ENCODE peak calls at places on chromosome 2, in nine cellular contexts. E is Peyer's patch; T is CD4-positive, alpha-beta T cell; C is K562; H is kidney; B is HL-60; J is heart left ventricle; P is heart right ventricle; M is foreskin keratinocyte. U is an unnamed sample.

GRCh38 chr2:2362181-2362580 is 31.1 kb upstream of the MYT1L start:
- DNase-seq in H (no peak), M (no peak), J (no peak), B (no peak), T (no peak), C (no peak), P (no peak), E (no peak), U (no peak)

GRCh38 chr2:82792316-82792715 is 1666.8 kb downstream of the SUCLG1 start:
- DNase-seq in P (no peak), B (no peak), C (no peak), E (no peak), J (no peak), M (no peak), T (no peak), H (no peak), U (no peak)

GRCh38 chr2:221553333-221553732 is 18.8 kb downstream of the EPHA4 start:
- DNase-seq in C (no peak), B (no peak), M (no peak), H (no peak), T (no peak), J (no peak), E (no peak), P (no peak), U (no peak)

GRCh38 chr2:202736826-202737225 is 102.1 kb downstream of the FAM117B start:
- DNase-seq in T (no peak), C (no peak), E (no peak), P (no peak), J (no peak), M (no peak), B (no peak), H (no peak), U (no peak)

GRCh38 chr2:11393711-11394236 is 49.3 kb upstream of the ROCK2 start:
- DNase-seq in P (no peak), B (no peak), J (no peak), C (no peak), H (no peak), M (no peak), E (no peak), T (no peak), U (no peak)

GRCh38 chr2:218777276-218777990 is 4.5 kb upstream of the CYP27A1 start:
- DNase-seq in J (no peak), P (no peak), T (no peak), C (no peak), E (no peak), B (no peak), H (no peak), M (no peak), U (no peak)

GRCh38 chr2:51027442-51027841 is 4.5 kb downstream of the NRXN1 start:
- DNase-seq in M (no peak), C (no peak), T (no peak), E (no peak), H (peak), J (no peak), B (no peak), P (peak), U (no peak)

GRCh38 chr2:100764430-100764829 is 55.5 kb upstream of the NPAS2 start:
- DNase-seq in H (no peak), J (no peak), M (no peak), B (no peak), E (no peak), P (no peak), T (no peak), C (no peak), U (no peak)

GRCh38 chr2:55012648-55013484 is 37.4 kb downstream of the RTN4 start:
- DNase-seq in H (no peak), P (no peak), B (no peak), C (no peak), T (no peak), J (no peak), E (no peak), M (peak), U (no peak)

GRCh38 chr2:6352247-6352646 is 513.5 kb downstream of the CMPK2 start:
- DNase-seq in B (no peak), C (no peak), H (no peak), M (no peak), P (no peak), J (no peak), E (no peak), T (no peak), U (no peak)

GRCh38 chr2:33321236-33321731 is 155.2 kb upstream of the RASGRP3 start:
- DNase-seq in J (no peak), C (no peak), M (no peak), E (no peak), T (no peak), P (no peak), H (no peak), B (no peak), U (no peak)

GRCh38 chr2:40034198-40034597 is 255.1 kb upstream of the THUMPD2 start:
- DNase-seq in B (no peak), P (no peak), H (no peak), E (no peak), C (no peak), T (no peak), J (no peak), M (peak), U (peak)

GRCh38 chr2:240340361-240340761 is 95.1 kb upstream of the GPC1 start:
- DNase-seq in E (no peak), J (no peak), M (no peak), H (no peak), C (no peak), T (no peak), B (no peak), P (no peak), U (no peak)
- H3K27ac ChIP-seq in E (no peak), J (no peak), M (no peak), H (no peak), C (no peak), T (no peak), B (no peak), P (no peak), U (no peak)

DNA sequence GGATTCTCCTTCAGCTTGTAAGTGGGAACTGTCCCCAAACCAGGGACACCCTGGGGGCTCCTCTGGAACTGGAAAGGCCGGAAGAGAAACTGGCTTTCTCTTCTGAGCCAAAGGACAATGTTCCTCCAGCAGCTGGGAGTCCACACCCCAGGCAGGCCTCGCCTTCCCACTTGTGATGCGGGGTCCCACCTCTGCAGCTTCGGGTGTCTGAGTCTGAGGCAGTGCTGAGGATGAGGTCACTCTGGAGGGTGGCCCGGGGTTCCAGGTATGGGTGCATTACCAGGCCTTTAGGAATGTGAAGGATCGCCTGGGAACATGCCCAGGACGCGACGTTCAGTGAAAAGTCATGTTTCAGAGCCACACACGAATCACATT is 18.2 kb upstream of the BOK start:
- DNase-seq in E (no peak), B (no peak), P (no peak), C (no peak), T (no peak), M (no peak), H (no peak), J (no peak), U (no peak)
- H3K27ac ChIP-seq in E (no peak), B (no peak), P (no peak), C (peak), T (no peak), M (no peak), H (no peak), J (no peak), U (peak)

GRCh38 chr2:174771136-174771535 is 6.9 kb upstream of the CHRNA1 start:
- DNase-seq in E (no peak), M (no peak), P (no peak), H (no peak), C (no peak), J (no peak), B (no peak), T (no peak), U (no peak)

GRCh38 chr2:174772492-174772801 is 8.2 kb upstream of the CHRNA1 start:
- DNase-seq in P (no peak), J (no peak), H (no peak), B (no peak), E (no peak), C (no peak), M (no peak), T (no peak), U (no peak)

GRCh38 chr2:174771631-174772491 is 7.6 kb upstream of the CHRNA1 start:
- DNase-seq in J (peak), C (peak), P (peak), T (no peak), M (no peak), B (peak), H (peak), E (peak), U (no peak)

GRCh38 chr2:174774828-174775227 is 10.6 kb upstream of the CHRNA1 start:
- DNase-seq in B (no peak), C (no peak), P (no peak), T (no peak), H (no peak), M (no peak), E (no peak), J (no peak), U (no peak)

GRCh38 chr2:174773191-174773590 is 8.9 kb upstream of the CHRNA1 start:
- DNase-seq in E (no peak), B (no peak), M (no peak), H (no peak), C (no peak), P (no peak), J (no peak), T (no peak), U (no peak)
- H3K27ac ChIP-seq in E (no peak), B (no peak), M (no peak), H (no peak), C (no peak), P (no peak), J (no peak), T (no peak), U (no peak)

GRCh38 chr2:170929686-170930050 is 615 bp downstream of the GORASP2 start:
- DNase-seq in T (peak), B (peak), M (peak), C (no peak), P (peak), J (no peak), H (peak), E (peak), U (no peak)

GRCh38 chr2:170928824-170929685 is at the start of gene GORASP2:
- DNase-seq in H (peak), C (peak), M (peak), T (peak), P (peak), J (peak), B (peak), E (peak), U (peak)

GRCh38 chr2:170930132-170931109 is 1.4 kb downstream of the GORASP2 start:
- DNase-seq in B (peak), J (no peak), C (no peak), T (peak), E (peak), H (no peak), M (peak), P (no peak), U (no peak)

GRCh38 chr2:170932166-170932565 is 3.1 kb downstream of the GORASP2 start:
- DNase-seq in T (no peak), P (no peak), B (no peak), M (no peak), H (no peak), J (no peak), E (no peak), C (no peak), U (no peak)

DNA sequence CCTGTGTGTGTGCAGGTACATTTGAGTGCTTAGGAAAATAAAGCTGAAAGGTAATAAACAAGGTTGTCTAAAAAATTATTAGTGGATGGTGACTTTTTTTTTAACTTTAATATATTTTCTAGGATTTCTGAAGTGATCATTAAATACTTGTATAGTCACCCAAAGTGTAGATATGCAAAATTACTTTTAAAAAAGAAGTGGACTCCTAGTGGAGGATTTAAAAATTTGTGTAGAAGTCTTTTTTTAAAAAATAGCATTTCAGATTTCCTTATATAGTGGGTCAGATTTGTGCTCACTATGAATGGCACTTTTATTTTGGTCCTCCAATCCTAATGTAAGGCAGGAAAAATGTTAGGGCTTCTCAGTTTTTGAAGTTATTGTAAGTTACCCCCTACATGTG is 3.9 kb downstream of the GORASP2 start:
- DNase-seq in T (no peak), M (no peak), C (no peak), E (no peak), B (no peak), H (no peak), J (no peak), P (no peak), U (no peak)
- H3K27ac ChIP-seq in T (no peak), M (no peak), C (no peak), E (no peak), B (no peak), H (no peak), J (no peak), P (no peak), U (no peak)

GRCh38 chr2:46549159-46549902 is 70.0 kb downstream of the TMEM247 start:
- DNase-seq in P (no peak), B (no peak), E (peak), C (no peak), J (no peak), M (no peak), H (no peak), T (no peak), U (no peak)
- H3K27ac ChIP-seq in P (peak), B (no peak), E (no peak), C (no peak), J (peak), M (no peak), H (no peak), T (no peak), U (no peak)

GRCh38 chr2:43519711-43520221 is 76.1 kb downstream of the THADA start:
- DNase-seq in P (no peak), C (no peak), M (peak), B (peak), E (no peak), J (no peak), H (peak), T (no peak), U (peak)
- H3K27ac ChIP-seq in P (peak), C (peak), M (peak), B (peak), E (peak), J (peak), H (peak), T (no peak), U (peak)

GRCh38 chr2:105768176-105768575 is 23.5 kb downstream of the NCK2 start:
- DNase-seq in P (no peak), E (no peak), J (no peak), B (no peak), M (no peak), T (no peak), C (no peak), H (no peak), U (no peak)

GRCh38 chr2:105769504-105769903 is 24.8 kb downstream of the NCK2 start:
- DNase-seq in M (no peak), B (no peak), C (no peak), J (no peak), H (no peak), E (no peak), T (no peak), P (no peak), U (no peak)

GRCh38 chr2:105770162-105770561 is 25.4 kb downstream of the NCK2 start:
- DNase-seq in H (no peak), B (no peak), M (no peak), C (no peak), E (no peak), P (no peak), J (no peak), T (no peak), U (no peak)

GRCh38 chr2:105766300-105766866 is 21.7 kb downstream of the NCK2 start:
- DNase-seq in T (no peak), M (no peak), C (no peak), E (peak), B (no peak), J (no peak), P (no peak), H (no peak), U (no peak)

GRCh38 chr2:105768961-105769452 is 24.3 kb downstream of the NCK2 start:
- DNase-seq in B (no peak), E (no peak), M (no peak), P (no peak), H (no peak), T (no peak), C (no peak), J (no peak), U (no peak)
- H3K27ac ChIP-seq in B (no peak), E (no peak), M (peak), P (no peak), H (peak), T (peak), C (no peak), J (no peak), U (peak)

GRCh38 chr2:24359129-24359528 is 1.2 kb downstream of the ITSN2 start:
- DNase-seq in C (no peak), H (no peak), B (no peak), P (no peak), E (no peak), J (no peak), T (no peak), M (no peak), U (no peak)
- H3K27ac ChIP-seq in C (no peak), H (no peak), B (peak), P (peak), E (peak), J (no peak), T (no peak), M (peak), U (peak)

GRCh38 chr2:75594599-75594998 is 33.9 kb upstream of the EVA1A start:
- DNase-seq in M (no peak), B (no peak), E (no peak), J (no peak), T (no peak), P (no peak), H (no peak), C (no peak), U (no peak)

GRCh38 chr2:75592888-75593287 is 32.1 kb upstream of the EVA1A start:
- DNase-seq in E (no peak), H (no peak), B (no peak), C (no peak), J (no peak), T (no peak), M (no peak), P (no peak), U (no peak)

GRCh38 chr2:75595541-75596395 is 35.0 kb upstream of the EVA1A start:
- DNase-seq in E (no peak), T (no peak), C (no peak), M (peak), J (no peak), B (no peak), P (no peak), H (no peak), U (no peak)

GRCh38 chr2:75589344-75590105 is 28.8 kb upstream of the EVA1A start:
- DNase-seq in M (no peak), H (no peak), C (no peak), B (no peak), J (no peak), T (no peak), E (no peak), P (no peak), U (no peak)

GRCh38 chr2:75592028-75592427 is 31.3 kb upstream of the EVA1A start:
- DNase-seq in P (no peak), C (no peak), T (no peak), E (no peak), B (no peak), H (no peak), J (no peak), M (peak), U (peak)
- H3K27ac ChIP-seq in P (no peak), C (no peak), T (no peak), E (no peak), B (no peak), H (no peak), J (no peak), M (peak), U (peak)